ENCODE peak calls at places on chromosomes 11 and 22, in four cellular contexts. Y is uterus, D is psoas muscle, O is right lobe of liver. A is an unnamed sample.

GRCh38 chr11:65899356-65900124 is 648 bp downstream of the FOSL1 start:
- DNase-seq in Y (peak), D (peak), O (no peak), A (no peak)

GRCh38 chr11:6219359-6219758 is 14.0 kb downstream of the C11orf42 start:
- DNase-seq in Y (no peak), D (peak), O (no peak), A (no peak)

GRCh38 chr22:24937114-24937513 is 9.4 kb downstream of the LHFPL7 start:
- DNase-seq in Y (no peak), D (no peak), O (no peak), A (no peak)

GRCh38 chr22:49632199-49633009 is 195.3 kb downstream of the BRD1 start:
- DNase-seq in Y (peak), D (peak), O (peak), A (peak)

GRCh38 chr22:36551096-36551495 is 22.1 kb upstream of the EIF3D start:
- DNase-seq in Y (no peak), D (no peak), O (no peak), A (no peak)

GRCh38 chr22:49970528-49971231 is 10.1 kb downstream of the PIM3 start:
- DNase-seq in Y (peak), D (peak), O (peak), A (peak)

GRCh38 chr11:38687008-38687407 is 2089.0 kb upstream of the RAG2 start:
- DNase-seq in Y (no peak), D (no peak), O (no peak), A (no peak)

GRCh38 chr11:44424841-44425240 is 114.9 kb upstream of the ALX4 start:
- DNase-seq in Y (no peak), D (no peak), O (no peak), A (no peak)

GRCh38 chr11:6900327-6900999 is 8.2 kb upstream of the OR2D2 start:
- DNase-seq in Y (no peak), D (no peak), O (no peak), A (no peak)

GRCh38 chr11:78318733-78319132 is 98.9 kb downstream of the GAB2 start:
- DNase-seq in Y (no peak), D (no peak), O (no peak), A (no peak)

GRCh38 chr11:9756878-9757277 is 93.0 kb downstream of the SWAP70 start:
- DNase-seq in Y (no peak), D (no peak), O (no peak), A (no peak)

GRCh38 chr11:47538741-47539575 is 14.0 kb downstream of the CELF1 start:
- DNase-seq in Y (no peak), D (no peak), O (no peak), A (no peak)

GRCh38 chr11:27201454-27202302 is 161.1 kb downstream of the BBOX1 start:
- DNase-seq in Y (peak), D (peak), O (peak), A (peak)

GRCh38 chr22:32558681-32559355 is 84.2 kb downstream of the FBXO7 start:
- DNase-seq in Y (peak), D (peak), O (no peak), A (peak)

GRCh38 chr11:77074626-77075221 is 8.0 kb downstream of the CAPN5 start:
- DNase-seq in Y (peak), D (no peak), O (peak), A (no peak)

GRCh38 chr22:39960791-39961746 is 872 bp downstream of the TMA7B start:
- DNase-seq in Y (no peak), D (no peak), O (no peak), A (peak)

GRCh38 chr22:49016909-49017768 is 810.5 kb downstream of the BRD1 start:
- DNase-seq in Y (no peak), D (no peak), O (peak), A (no peak)

GRCh38 chr11:132824642-132825041 is 707.7 kb downstream of the OPCML start:
- DNase-seq in Y (no peak), D (no peak), O (no peak), A (no peak)

GRCh38 chr11:11966826-11967668 is 41.4 kb downstream of the DKK3 start:
- DNase-seq in Y (peak), D (peak), O (peak), A (peak)

GRCh38 chr11:65430406-65431217 is 8.0 kb downstream of the NEAT1 start:
- DNase-seq in Y (peak), D (no peak), O (peak), A (no peak)

GRCh38 chr22:37566329-37566837 is 6.1 kb downstream of the CDC42EP1 start:
- DNase-seq in Y (no peak), D (no peak), O (no peak), A (no peak)

GRCh38 chr11:1785749-1786261 is 22.1 kb upstream of the CTSD start:
- DNase-seq in Y (no peak), D (no peak), O (peak), A (no peak)

GRCh38 chr11:69409812-69410645 is 71.4 kb upstream of the LINC01488 start:
- DNase-seq in Y (no peak), D (no peak), O (peak), A (no peak)

GRCh38 chr11:122309262-122309925 is 193.4 kb upstream of the BLID start:
- DNase-seq in Y (no peak), D (no peak), O (no peak), A (no peak)

GRCh38 chr11:126284829-126285228 is 1.9 kb downstream of the TIRAP start:
- DNase-seq in Y (peak), D (peak), O (no peak), A (peak)

GRCh38 chr11:108664730-108665525 is at the start of gene DDX10:
- DNase-seq in Y (peak), D (peak), O (peak), A (peak)
- TF ChIP-seq CTCF in Y (no peak), D (peak), O (peak), A (no peak)

GRCh38 chr11:64208086-64208795 is 1.7 kb downstream of the FERMT3 start:
- DNase-seq in Y (no peak), D (no peak), O (no peak), A (no peak)
- H3K4me3 ChIP-seq in Y (no peak), D (peak), O (peak), A (peak)

GRCh38 chr11:504053-504993 is 2.7 kb downstream of the RNH1 start:
- DNase-seq in Y (peak), D (peak), O (no peak), A (peak)
- TF ChIP-seq CTCF in Y (no peak), D (no peak), O (no peak), A (no peak)

GRCh38 chr22:44676441-44677298 is 25.3 kb upstream of the PRR5 start:
- DNase-seq in Y (no peak), D (no peak), O (no peak), A (no peak)
- H3K4me3 ChIP-seq in Y (no peak), D (no peak), O (peak), A (no peak)

A was measured in lung.